ENCODE peak calls at places on chromosomes 16 and 17, in seven cellular contexts. I is upper lobe of right lung; Z is activated naive CD4-positive, alpha-beta T cell treated with anti-CD3 and anti-CD28 coated beads, Interleukin-2, amount 50 U/mL, for 16 hours; P is iris pigment epithelial cell; K is RPMI7951; Q is LHCN-M2; T is NCI-H524 treated with DMSO at 0.1 percent for 48 hours. N is an unnamed sample.

GRCh38 chr17:31339906-31340661 is 18.7 kb upstream of the EVI2A start:
- DNase-seq in Z (no peak), K (peak; percentile 74), T (no peak), Q (peak; percentile 56), P (peak; percentile 90), I (no peak), N (peak; percentile 37)

GRCh38 chr17:76515291-76515949 is 14.2 kb upstream of the RHBDF2 start:
- DNase-seq in I (peak; percentile 84), T (no peak), K (no peak), Z (peak; percentile 70), P (peak; percentile 91), Q (peak; percentile 78), N (peak; percentile 88)

GRCh38 chr17:81393684-81394376 is 1.4 kb upstream of the BAHCC1 start:
- DNase-seq in Q (peak; percentile 100), T (peak; percentile 99), Z (no peak), K (peak; percentile 97), P (peak; percentile 99), I (peak; percentile 100), N (peak; percentile 100)

GRCh38 chr16:51402239-51402638 is 251.2 kb upstream of the SALL1 start:
- DNase-seq in T (no peak), P (no peak), Q (no peak), I (no peak), Z (no peak), K (no peak), N (no peak)

GRCh38 chr17:31802502-31802901 is 56.5 kb downstream of the COPRS start:
- DNase-seq in P (no peak), T (no peak), Z (no peak), I (no peak), Q (peak; percentile 24), K (no peak), N (no peak)

GRCh38 chr17:76631821-76632565 is 11.6 kb downstream of the ST6GALNAC1 start:
- DNase-seq in I (no peak), K (no peak), Q (peak; percentile 32), Z (no peak), P (peak; percentile 26), T (no peak), N (no peak)

GRCh38 chr17:80789356-80789902 is 202.2 kb upstream of the CHMP6 start:
- DNase-seq in P (peak; percentile 93), I (no peak), T (no peak), Q (peak; percentile 99), K (peak; percentile 93), Z (no peak), N (peak; percentile 91)

GRCh38 chr16:50371936-50372595 is 3.3 kb upstream of the BRD7 start:
- DNase-seq in K (peak; percentile 21), P (peak; percentile 23), I (no peak), Q (no peak), Z (no peak), T (no peak), N (no peak)

GRCh38 chr16:70428178-70428998 is 10.5 kb downstream of the ST3GAL2 start:
- DNase-seq in Q (peak; percentile 92), K (peak; percentile 99), T (peak; percentile 32), I (peak; percentile 93), Z (no peak), P (peak; percentile 96), N (peak; percentile 98)

GRCh38 chr17:31493656-31494155 is 102.2 kb downstream of the RAB11FIP4 start:
- DNase-seq in Q (no peak), T (no peak), Z (no peak), I (no peak), P (no peak), K (no peak), N (no peak)

GRCh38 chr16:85199069-85199725 is 86.9 kb upstream of the CIBAR2 start:
- DNase-seq in Q (no peak), K (no peak), P (peak; percentile 67), Z (no peak), T (no peak), I (no peak), N (peak; percentile 58)

GRCh38 chr17:8366231-8366630 is 10.3 kb downstream of the KRABD2 start:
- DNase-seq in Q (no peak), P (peak; percentile 89), T (no peak), K (no peak), I (no peak), Z (no peak), N (peak; percentile 31)